ENCODE peak calls at places on chromosomes 12 and 14, in four cellular contexts. Z, C, U and S are unnamed samples.

GRCh38 chr14:37230551-37231194 is 32.9 kb downstream of the MIPOL1 start:
- ATAC-seq in Z (peak; percentile 78), C (no peak), U (peak; percentile 71), S (no peak)

GRCh38 chr14:49134940-49135339 is 451.2 kb downstream of the RPS29 start:
- ATAC-seq in Z (no peak), C (no peak), U (no peak), S (no peak)

GRCh38 chr12:92139634-92140555 is 5.8 kb downstream of the BTG1 start:
- ATAC-seq in Z (no peak), C (no peak), U (peak; percentile 8), S (no peak)

GRCh38 chr14:105760691-105761344 is 234.4 kb downstream of the TMEM121 start:
- ATAC-seq in Z (no peak), C (peak; percentile 62), U (no peak), S (no peak)

GRCh38 chr12:109559601-109560000 is 13.7 kb downstream of the MMAB start:
- ATAC-seq in Z (no peak), C (no peak), U (no peak), S (no peak)

GRCh38 chr14:55301722-55302121 is 30.5 kb downstream of the FBXO34 start:
- ATAC-seq in Z (peak; percentile 86), C (peak; percentile 31), U (peak; percentile 71), S (peak; percentile 39)

GRCh38 chr14:95291859-95292542 is 27.7 kb downstream of the CLMN start:
- ATAC-seq in Z (no peak), C (no peak), U (peak; percentile 43), S (peak; percentile 41)

GRCh38 chr12:46198913-46199312 is 69.9 kb downstream of the SLC38A1 start:
- ATAC-seq in Z (no peak), C (no peak), U (no peak), S (no peak)

GRCh38 chr12:93174048-93174447 is 203.7 kb upstream of the NUDT4 start:
- ATAC-seq in Z (no peak), C (no peak), U (no peak), S (peak; percentile 60)

GRCh38 chr14:102737402-102738372 is 39.6 kb upstream of the TRAF3 start:
- ATAC-seq in Z (no peak), C (peak; percentile 13), U (peak; percentile 21), S (no peak)

GRCh38 chr14:70916776-70917175 is 9.5 kb downstream of the PCNX1 start:
- ATAC-seq in Z (no peak), C (no peak), U (no peak), S (no peak)

GRCh38 chr12:54988402-54989054 is 4.0 kb upstream of the TESPA1 start:
- ATAC-seq in Z (peak; percentile 84), C (peak; percentile 73), U (peak; percentile 6), S (peak; percentile 75)

GRCh38 chr14:29166507-29166906 is 399.9 kb downstream of the FOXG1 start:
- ATAC-seq in Z (no peak), C (no peak), U (no peak), S (no peak)

GRCh38 chr14:33849455-33849801 is 101.4 kb downstream of the EGLN3 start:
- ATAC-seq in Z (peak; percentile 19), C (no peak), U (peak; percentile 34), S (no peak)

GRCh38 chr14:71398450-71398849 is 491.2 kb downstream of the PCNX1 start:
- ATAC-seq in Z (no peak), C (no peak), U (peak; percentile 38), S (no peak)

GRCh38 chr14:39083127-39083526 is 19.9 kb downstream of the SEC23A start:
- ATAC-seq in Z (no peak), C (no peak), U (no peak), S (no peak)

DNA sequence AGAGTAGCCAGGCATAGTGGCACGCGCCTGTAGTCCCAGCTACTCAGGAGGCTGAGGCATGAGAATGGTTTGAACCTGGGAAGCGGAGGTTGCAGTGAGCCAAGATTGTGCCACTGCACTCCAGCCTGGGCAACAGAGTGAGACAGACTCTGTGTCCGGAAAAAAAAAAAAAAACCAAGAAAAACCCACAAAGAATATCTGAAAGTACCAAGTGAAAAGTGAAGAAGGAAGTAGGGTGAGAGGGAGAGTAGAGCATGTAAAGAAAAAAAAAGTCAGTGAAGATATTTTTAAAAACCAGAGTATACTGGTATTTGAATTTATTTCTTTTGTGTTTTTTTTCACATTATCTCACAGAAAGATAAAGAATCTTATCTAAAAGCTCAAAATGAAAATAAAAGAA is 43.3 kb upstream of the ISM2 start:
- ATAC-seq in Z (no peak), C (no peak), U (peak; percentile 95), S (no peak)
- TF ChIP-seq POLR2A in Z (no peak), C (no peak), U (no peak), S (no peak)

GRCh38 chr12:27580561-27581330 is 56.7 kb downstream of the PPFIBP1 start:
- ATAC-seq in Z (no peak), C (no peak), U (no peak), S (no peak)

GRCh38 chr12:27578689-27579372 is 54.8 kb downstream of the PPFIBP1 start:
- ATAC-seq in Z (no peak), C (peak; percentile 64), U (no peak), S (peak; percentile 46)

GRCh38 chr12:27583981-27584380 is 60.0 kb downstream of the PPFIBP1 start:
- ATAC-seq in Z (no peak), C (no peak), U (no peak), S (no peak)

GRCh38 chr12:27585739-27586265 is 61.8 kb downstream of the PPFIBP1 start:
- ATAC-seq in Z (no peak), C (no peak), U (no peak), S (no peak)

DNA sequence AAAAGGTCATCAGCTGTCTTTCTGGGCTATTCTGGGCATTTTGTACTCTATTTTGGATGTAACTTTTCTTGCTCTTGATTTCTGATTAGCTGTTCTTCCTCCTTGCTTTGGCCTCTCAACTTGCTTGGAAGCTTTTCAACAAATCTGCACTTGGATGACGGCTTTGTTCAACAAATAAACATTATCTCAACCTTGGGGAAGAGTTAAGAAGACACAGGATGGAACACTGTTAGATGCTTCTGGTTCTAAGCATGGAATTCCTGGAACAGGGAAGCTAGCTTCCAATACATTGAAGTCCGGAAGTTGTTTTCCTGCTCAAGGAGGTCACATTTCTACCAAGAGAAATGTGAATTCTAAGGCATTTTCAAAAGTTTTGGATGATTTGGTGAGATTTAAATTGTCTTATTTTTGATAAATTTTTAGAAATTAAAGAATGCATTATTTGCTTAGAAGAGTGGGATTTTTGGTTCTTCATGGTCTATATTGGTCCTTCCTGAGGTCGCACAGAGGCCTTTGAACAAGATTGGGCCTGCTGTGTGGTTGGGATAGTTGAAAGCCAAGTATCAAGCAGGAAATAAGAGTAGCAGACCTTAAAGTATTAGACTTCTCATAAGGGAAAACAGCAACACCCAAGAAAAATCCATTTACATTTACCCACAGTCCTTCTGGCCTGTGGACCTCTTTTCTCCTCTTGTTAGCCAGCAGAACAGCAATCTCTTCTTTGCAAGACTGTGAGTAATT is 59.2 kb downstream of the PPFIBP1 start:
- ATAC-seq in Z (no peak), C (no peak), U (no peak), S (no peak)
- H3K27ac ChIP-seq in Z (no peak overlapping the region), C (peak overlapping the region; percentile 75), U (no peak overlapping the region), S (peak overlapping the region; percentile 25)

GRCh38 chr12:11793896-11794295 is 144.4 kb downstream of the ETV6 start:
- ATAC-seq in Z (no peak), C (no peak), U (no peak), S (peak; percentile 61)
- TF ChIP-seq EP300 in Z (no peak), C (no peak), U (no peak), S (no peak)

GRCh38 chr14:74492413-74493342 is at the start of gene NPC2:
- ATAC-seq in Z (peak; percentile 17), C (no peak), U (peak; percentile 4), S (no peak)
- TF ChIP-seq POLR2A in Z (no peak), C (no peak), U (no peak), S (peak; percentile 57)

GRCh38 chr14:77204457-77204796 is 22.8 kb downstream of the TMEM63C start:
- ATAC-seq in Z (no peak), C (no peak), U (no peak), S (no peak)
- H3K27ac ChIP-seq in Z (no peak overlapping the region), C (no peak overlapping the region), U (no peak overlapping the region), S (no peak overlapping the region)

GRCh38 chr14:68797180-68797670 is 4.4 kb upstream of the ZFP36L1 start:
- ATAC-seq in Z (peak; percentile 57), C (no peak), U (no peak), S (no peak)

GRCh38 chr14:68794130-68794855 is 1.4 kb upstream of the ZFP36L1 start:
- ATAC-seq in Z (peak; percentile 3), C (peak; percentile 83), U (peak; percentile 6), S (peak; percentile 68)

GRCh38 chr14:68796418-68797101 is 3.7 kb upstream of the ZFP36L1 start:
- ATAC-seq in Z (peak; percentile 3), C (no peak), U (no peak), S (no peak)

GRCh38 chr14:68794856-68795601 is 2.2 kb upstream of the ZFP36L1 start:
- ATAC-seq in Z (peak; percentile 6), C (no peak), U (peak; percentile 3), S (peak; percentile 29)

GRCh38 chr14:68795602-68796417 is 2.9 kb upstream of the ZFP36L1 start:
- ATAC-seq in Z (peak; percentile 82), C (peak; percentile 79), U (peak; percentile 62), S (peak; percentile 66)
- TF ChIP-seq EP300 in Z (peak; percentile 2), C (no peak), U (no peak), S (peak; percentile 31)

GRCh38 chr14:53954551-53955233 is 1.9 kb downstream of the BMP4 start:
- ATAC-seq in Z (no peak), C (no peak), U (no peak), S (no peak)
- TF ChIP-seq POLR2A in Z (no peak), C (no peak), U (no peak), S (no peak)